ENCODE peak calls at places on chromosomes 4 and X, in four cellular contexts. S is GM12878, I is K562, Q is GM12891. D is an unnamed sample.

GRCh38 chr4:48649505-48649904 is 130.6 kb downstream of the FRYL start:
- DNase-seq in S (no peak), I (no peak), Q (no peak), D (no peak)

GRCh38 chr4:76558391-76559235 is 123.6 kb downstream of the SHROOM3 start:
- DNase-seq in Q (no peak), S (no peak), I (no peak), D (no peak)

GRCh38 chr4:41797260-41797659 is 48.7 kb upstream of the PHOX2B start:
- DNase-seq in S (no peak), I (no peak), Q (no peak), D (no peak)

GRCh38 chr4:178255172-178255571 is 812.9 kb upstream of the AGA start:
- DNase-seq in I (no peak), S (no peak), Q (no peak), D (no peak)

GRCh38 chr4:177699365-177700213 is 257.4 kb upstream of the AGA start:
- DNase-seq in I (no peak), Q (no peak), S (no peak), D (no peak)

GRCh38 chr4:48237996-48238645 is 31.5 kb downstream of the TEC start:
- DNase-seq in S (no peak), I (no peak), Q (no peak), D (no peak)

GRCh38 chrX:113058634-113059033 is 218.0 kb upstream of the AMOT start:
- DNase-seq in Q (no peak), I (no peak), S (peak; percentile 2), D (no peak)

GRCh38 chrX:48910926-48911406 is 480 bp downstream of the SLC35A2 start:
- DNase-seq in S (no peak), I (peak; percentile 32), Q (no peak), D (peak; percentile 52)

GRCh38 chr4:77566148-77566547 is 39.5 kb upstream of the CXCL13 start:
- DNase-seq in S (no peak), Q (no peak), I (no peak), D (no peak)

GRCh38 chrX:118730500-118731247 is 3.3 kb downstream of the IL13RA1 start:
- DNase-seq in S (no peak), Q (no peak), I (no peak), D (no peak)

GRCh38 chr4:95049838-95050237 is 292.1 kb downstream of the BMPR1B start:
- DNase-seq in I (no peak), Q (no peak), S (no peak), D (no peak)

GRCh38 chr4:159105761-159106243 is 2.9 kb downstream of the RAPGEF2 start:
- DNase-seq in S (peak; percentile 57), I (no peak), Q (no peak), D (no peak)

GRCh38 chrX:44570524-44570923 is 27.9 kb upstream of the FUNDC1 start:
- DNase-seq in S (no peak), I (no peak), Q (no peak), D (no peak)

GRCh38 chr4:33200377-33200776 is 2480.2 kb downstream of the PCDH7 start:
- DNase-seq in S (no peak), I (no peak), Q (no peak), D (no peak)

GRCh38 chr4:117421706-117422105 is 336.3 kb upstream of the TRAM1L1 start:
- DNase-seq in S (no peak), I (no peak), Q (no peak), D (no peak)

GRCh38 chr4:95548738-95549245 is at the start of gene UNC5C:
- DNase-seq in I (no peak), S (no peak), Q (no peak), D (peak; percentile 72)

GRCh38 chr4:10180927-10181744 is 64.5 kb upstream of the WDR1 start:
- DNase-seq in Q (peak; percentile 17), S (no peak), I (peak; percentile 91), D (peak; percentile 80)

GRCh38 chr4:152734015-152734698 is 45.4 kb downstream of the TIGD4 start:
- DNase-seq in I (no peak), S (no peak), Q (no peak), D (no peak)

GRCh38 chr4:145720656-145721055 is 40.7 kb downstream of the C4orf51 start:
- DNase-seq in Q (no peak), S (no peak), I (no peak), D (no peak)

GRCh38 chrX:101785142-101785541 is 125.5 kb upstream of the ARMCX2 start:
- DNase-seq in Q (no peak), I (no peak), S (no peak), D (no peak)

GRCh38 chr4:165207431-165208321 is at the start of gene KLHL2:
- DNase-seq in Q (peak; percentile 83), S (no peak), I (peak; percentile 84), D (peak; percentile 83)

DNA sequence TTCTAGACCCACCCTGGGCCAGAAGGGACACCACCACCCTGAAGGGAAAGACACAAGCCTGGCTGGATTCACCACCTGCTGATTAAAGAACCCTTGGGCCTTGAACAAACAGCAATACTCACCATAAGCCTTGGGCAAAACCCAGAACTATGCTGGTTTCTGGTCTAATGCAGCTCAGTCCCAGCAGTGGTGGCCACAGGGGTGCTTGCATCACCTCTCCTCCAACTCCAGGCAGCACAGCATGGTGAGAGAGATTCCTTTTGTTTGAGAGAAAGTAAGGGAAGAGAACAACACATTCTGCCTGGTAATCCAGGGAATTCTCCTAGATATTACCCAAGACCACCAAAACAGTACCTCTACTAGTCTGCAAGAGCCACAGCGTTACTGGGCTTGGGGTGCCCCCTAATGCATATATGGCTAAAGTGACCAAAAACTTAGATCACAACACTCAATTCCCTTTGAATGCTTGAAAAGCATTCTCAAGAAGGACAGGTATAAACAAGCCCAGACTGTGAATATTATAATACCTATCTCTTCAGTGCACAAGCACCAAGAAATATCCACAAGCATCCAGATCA is 25.7 kb downstream of the RNF128 start:
- DNase-seq in S (no peak), I (no peak), Q (no peak), D (no peak)
- TF ChIP-seq SPI1 in S (no peak), I (no peak), Q (no peak), D (no peak)

GRCh38 chrX:1500701-1501624 is 36.0 kb downstream of the P2RY8 start:
- DNase-seq in Q (peak; percentile 50), I (no peak), S (peak; percentile 90), D (no peak)
- TF ChIP-seq SPI1 in Q (peak; percentile 22), I (no peak), S (peak; percentile 31), D (no peak)

DNA sequence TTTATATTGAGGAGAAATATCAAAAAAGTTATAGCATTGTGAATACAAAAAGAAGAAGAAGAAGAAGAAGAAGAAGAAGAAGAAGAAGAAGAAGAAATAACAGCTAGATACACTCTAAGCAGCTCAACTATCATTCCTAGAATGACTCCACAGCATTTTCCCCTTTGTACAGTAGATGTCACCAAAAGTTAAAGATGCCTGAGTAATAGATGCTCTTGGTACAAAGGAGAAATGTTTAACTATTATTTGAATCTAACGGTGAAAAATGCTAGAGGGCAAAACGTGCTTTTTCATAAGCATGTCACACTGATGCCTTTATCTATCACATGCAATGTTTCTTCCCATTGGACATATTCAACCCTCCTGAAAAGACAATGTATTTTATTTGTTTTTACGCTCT is 178.4 kb upstream of the GPRIN3 start:
- DNase-seq in S (no peak), Q (no peak), I (no peak), D (no peak)
- TF ChIP-seq SPI1 in S (no peak), Q (no peak), I (no peak), D (no peak)

DNA sequence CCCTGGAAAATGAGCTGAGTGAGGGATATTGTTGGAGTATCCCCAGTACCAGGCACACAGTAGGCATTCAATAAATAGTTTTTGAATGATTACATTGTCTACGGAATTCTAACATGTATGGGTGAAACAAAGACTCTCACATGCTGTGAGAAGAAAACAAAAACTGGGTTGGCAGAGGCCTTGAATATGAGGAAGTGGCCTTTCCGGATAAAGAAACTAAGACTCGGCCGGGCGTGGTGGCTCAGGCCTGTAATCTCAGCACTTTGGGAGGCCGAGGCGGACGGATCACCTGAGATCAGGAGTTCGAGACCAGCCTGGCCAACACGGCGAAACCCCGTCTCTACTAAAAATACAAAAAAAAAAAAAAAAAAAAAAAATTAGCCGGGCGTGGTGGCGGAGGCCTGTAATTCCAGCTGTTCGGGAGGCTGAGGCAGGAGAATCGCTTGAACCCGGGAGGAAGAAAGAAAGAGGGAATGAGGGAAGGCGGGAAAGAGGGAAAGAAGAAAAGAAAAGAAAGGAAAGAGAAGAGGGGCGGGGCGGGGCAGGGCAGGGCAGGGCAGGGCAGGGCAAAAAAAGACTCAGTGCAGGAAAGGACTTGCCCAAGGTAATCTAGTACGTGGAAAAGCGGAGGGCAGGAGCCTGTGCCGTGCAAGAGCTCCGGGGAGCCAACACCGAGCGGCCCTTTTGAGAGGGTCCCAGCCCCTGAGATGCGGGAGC is 689 bp upstream of the TMA16 start:
- DNase-seq in S (no peak), Q (no peak), I (no peak), D (no peak)
- TF ChIP-seq SPI1 in S (peak; percentile 91), Q (peak; percentile 91), I (peak; percentile 95), D (peak; percentile 96)

GRCh38 chr4:173446416-173446815 is 47.5 kb upstream of the SCRG1 start:
- DNase-seq in S (no peak), Q (peak; percentile 8), I (no peak), D (no peak)
- TF ChIP-seq SPI1 in S (no peak), Q (no peak), I (no peak), D (no peak)

D was measured in HL-60.